ENCODE peak calls at places on chromosomes 1 and 21, in seven cellular contexts. T, W, D, Z, S, O and Y are unnamed samples.

GRCh38 chr1:156661932-156662587 is 15.1 kb downstream of the NES start:
- DNase-seq in T (no peak), W (no peak), D (no peak), Z (no peak), S (peak; percentile 76), O (no peak), Y (no peak)

GRCh38 chr1:192476802-192477298 is 98.7 kb upstream of the RGS1 start:
- DNase-seq in T (no peak), W (no peak), D (no peak), Z (no peak), S (no peak), O (peak; percentile 34), Y (peak; percentile 78)

GRCh38 chr1:204493145-204493881 is 1.3 kb downstream of the PIK3C2B start:
- DNase-seq in T (peak; percentile 90), W (peak; percentile 48), D (no peak), Z (peak; percentile 39), S (peak; percentile 73), O (no peak), Y (peak; percentile 87)

GRCh38 chr1:38559180-38559874 is 300.2 kb downstream of the RRAGC start:
- DNase-seq in T (peak; percentile 67), W (no peak), D (no peak), Z (peak; percentile 16), S (no peak), O (peak; percentile 84), Y (no peak)

GRCh38 chr21:42269382-42269781 is 45.8 kb downstream of the TFF3 start:
- DNase-seq in T (no peak), W (no peak), D (no peak), Z (no peak), S (no peak), O (no peak), Y (no peak)

GRCh38 chr1:21383785-21384401 is 56.0 kb upstream of the NBPF3 start:
- DNase-seq in T (no peak), W (no peak), D (no peak), Z (no peak), S (no peak), O (peak; percentile 73), Y (no peak)

GRCh38 chr1:82388679-82389078 is 587.9 kb downstream of the ADGRL2 start:
- DNase-seq in T (no peak), W (no peak), D (no peak), Z (no peak), S (no peak), O (no peak), Y (no peak)

GRCh38 chr1:222926566-222926965 is 111.7 kb downstream of the DISP1 start:
- DNase-seq in T (no peak), W (no peak), D (no peak), Z (peak; percentile 25), S (no peak), O (no peak), Y (no peak)

GRCh38 chr1:39165049-39165448 is 39.4 kb upstream of the MACF1 start:
- DNase-seq in T (no peak), W (no peak), D (no peak), Z (no peak), S (no peak), O (no peak), Y (no peak)

GRCh38 chr1:72635719-72636118 is 353.4 kb upstream of the NEGR1 start:
- DNase-seq in T (no peak), W (no peak), D (no peak), Z (no peak), S (no peak), O (no peak), Y (no peak)

GRCh38 chr1:1780598-1781525 is 2.6 kb upstream of the NADK start:
- DNase-seq in T (no peak), W (no peak), D (no peak), Z (no peak), S (no peak), O (no peak), Y (no peak)

GRCh38 chr1:67749844-67750689 is 65.1 kb downstream of the GADD45A start:
- DNase-seq in T (no peak), W (no peak), D (peak; percentile 43), Z (peak; percentile 36), S (no peak), O (no peak), Y (no peak)

GRCh38 chr1:54980046-54980527 is 341 bp upstream of the TMEM61 start:
- DNase-seq in T (no peak), W (no peak), D (no peak), Z (no peak), S (no peak), O (no peak), Y (no peak)

GRCh38 chr1:54976747-54977146 is 3.7 kb upstream of the TMEM61 start:
- DNase-seq in T (no peak), W (no peak), D (no peak), Z (no peak), S (no peak), O (no peak), Y (no peak)

GRCh38 chr1:54979327-54979891 is 1.0 kb upstream of the TMEM61 start:
- DNase-seq in T (no peak), W (no peak), D (no peak), Z (no peak), S (no peak), O (no peak), Y (no peak)

GRCh38 chr1:54978528-54979326 is 1.7 kb upstream of the TMEM61 start:
- DNase-seq in T (no peak), W (no peak), D (no peak), Z (no peak), S (no peak), O (no peak), Y (no peak)

DNA sequence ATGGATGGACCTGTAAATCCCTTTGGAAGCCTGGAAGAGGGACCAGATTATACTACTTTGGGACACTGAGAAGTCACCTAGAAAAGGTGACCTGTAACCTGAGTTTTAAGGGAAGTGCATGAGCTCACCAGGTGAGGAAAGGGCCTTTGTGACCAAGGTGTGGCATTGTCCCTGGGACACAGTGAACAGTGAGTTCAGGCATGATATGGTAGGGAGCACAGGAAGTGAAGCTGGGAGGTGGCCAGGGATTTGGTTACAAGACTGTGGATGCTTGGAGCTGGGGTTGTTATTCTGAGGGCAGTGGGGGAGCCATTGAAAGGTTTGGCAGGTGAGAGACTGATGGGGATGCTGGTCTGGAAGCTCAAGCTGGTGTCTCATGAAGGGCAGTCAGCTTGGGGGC is 2.5 kb upstream of the TMEM61 start:
- DNase-seq in T (peak; percentile 40), W (no peak), D (no peak), Z (no peak), S (no peak), O (no peak), Y (no peak)
- TF ChIP-seq EP300 in T (no peak), W (no peak), D (no peak), Z (no peak), S (no peak), O (no peak), Y (no peak)

GRCh38 chr1:26789953-26790352 is 2.2 kb downstream of the PIGV start:
- DNase-seq in T (no peak), W (no peak), D (no peak), Z (no peak), S (no peak), O (no peak), Y (no peak)

GRCh38 chr1:26787706-26788514 is at the start of gene PIGV:
- DNase-seq in T (peak; percentile 90), W (peak; percentile 76), D (peak; percentile 97), Z (peak; percentile 89), S (peak; percentile 64), O (no peak), Y (peak; percentile 93)

GRCh38 chr1:26788515-26788785 is 700 bp downstream of the PIGV start:
- DNase-seq in T (no peak), W (no peak), D (no peak), Z (no peak), S (no peak), O (no peak), Y (no peak)

GRCh38 chr1:26789612-26789865 is 1.8 kb downstream of the PIGV start:
- DNase-seq in T (no peak), W (no peak), D (no peak), Z (no peak), S (no peak), O (no peak), Y (no peak)

GRCh38 chr1:26788836-26789611 is 1.3 kb downstream of the PIGV start:
- DNase-seq in T (peak; percentile 91), W (peak; percentile 72), D (peak; percentile 88), Z (peak; percentile 89), S (peak; percentile 76), O (peak; percentile 59), Y (peak; percentile 96)
- TF ChIP-seq POLR2A in T (no peak), W (no peak), D (peak; percentile 57), Z (peak; percentile 46), S (peak; percentile 16), O (no peak), Y (no peak)

GRCh38 chr1:32992489-32993214 is 28.0 kb upstream of the RNF19B start:
- DNase-seq in T (peak; percentile 90), W (peak; percentile 83), D (peak; percentile 65), Z (no peak), S (peak; percentile 26), O (peak; percentile 98), Y (peak; percentile 83)
- TF ChIP-seq EP300 in T (no peak), W (no peak), D (no peak), Z (no peak), S (no peak), O (peak; percentile 91), Y (no peak)

DNA sequence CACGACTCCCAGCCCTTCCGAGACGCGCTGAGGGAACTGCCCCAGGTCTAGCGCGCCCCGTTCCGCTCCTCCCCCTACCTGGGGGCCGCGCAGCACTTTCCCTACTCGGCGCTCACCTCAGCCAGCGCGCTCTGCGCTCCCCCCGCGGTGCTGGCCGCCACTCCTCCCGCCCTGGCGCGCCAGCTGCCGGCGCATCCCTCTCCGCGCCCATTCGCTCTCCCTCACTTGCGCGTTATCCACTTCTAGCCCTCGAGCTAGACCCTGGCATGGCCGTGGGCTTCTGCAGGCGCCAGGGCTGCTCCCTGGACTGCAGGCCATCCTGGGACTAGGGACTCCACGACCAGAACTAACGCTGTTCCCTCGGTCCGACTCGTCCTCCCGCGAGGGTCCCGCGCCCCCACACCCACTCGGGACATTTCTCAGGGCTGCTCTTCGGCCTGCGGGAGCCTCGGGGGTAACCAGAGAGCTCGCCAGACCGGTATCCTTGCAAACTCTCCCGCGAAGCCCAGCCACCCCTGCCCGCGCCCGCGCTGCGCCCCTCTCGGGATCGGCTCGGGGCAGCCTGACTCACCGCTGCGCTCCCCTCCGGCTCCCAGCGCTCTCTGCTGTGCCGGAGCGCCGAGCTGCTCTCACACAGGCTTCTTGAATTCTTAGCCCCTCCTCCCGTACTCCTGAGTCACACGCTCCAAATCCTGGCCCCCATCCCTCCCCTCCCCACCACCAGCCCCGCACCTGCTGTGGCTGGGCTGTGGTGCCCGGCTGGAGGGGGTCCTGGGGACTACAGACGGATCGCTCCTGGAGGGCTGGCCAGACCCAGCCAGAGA is at the start of gene NGF:
- DNase-seq in T (no peak), W (peak; percentile 49), D (no peak), Z (peak; percentile 77), S (no peak), O (no peak), Y (peak; percentile 77)
- TF ChIP-seq POLR2A in T (no peak), W (no peak), D (no peak), Z (peak; percentile 78), S (no peak), O (no peak), Y (peak; percentile 22)